ENCODE peak calls at places on chromosomes 11 and 22, in ten cellular contexts. I, T, H, R, Z, Y, E, G, J and A are unnamed samples.

GRCh38 chr11:101864098-101864497 is 50.7 kb upstream of the CEP126 start:
- DNase-seq in I (no peak), T (no peak), H (no peak), R (no peak), Z (no peak), Y (no peak), E (no peak), G (no peak), J (no peak), A (no peak)

GRCh38 chr11:94417386-94417987 is 16.3 kb upstream of the GPR83 start:
- DNase-seq in I (no peak), T (no peak), H (no peak), R (no peak), Z (peak), Y (no peak), E (no peak), G (peak), J (peak), A (peak)

GRCh38 chr11:10742460-10743208 is 8.4 kb upstream of the CTR9 start:
- DNase-seq in I (no peak), T (no peak), H (no peak), R (no peak), Z (no peak), Y (no peak), E (no peak), G (no peak), J (peak), A (no peak)

GRCh38 chr11:1703146-1703545 is 6.2 kb downstream of the KRTAP5-6 start:
- DNase-seq in I (no peak), T (no peak), H (no peak), R (no peak), Z (no peak), Y (no peak), E (no peak), G (no peak), J (no peak), A (no peak)

GRCh38 chr11:116869610-116870009 is 32.2 kb upstream of the APOA1 start:
- DNase-seq in I (no peak), T (no peak), H (no peak), R (no peak), Z (no peak), Y (no peak), E (no peak), G (no peak), J (no peak), A (no peak)

GRCh38 chr11:6650980-6651379 is 4.6 kb downstream of the DCHS1 start:
- DNase-seq in I (no peak), T (no peak), H (no peak), R (no peak), Z (no peak), Y (no peak), E (no peak), G (no peak), J (peak), A (no peak)

GRCh38 chr11:84022221-84022620 is 736.1 kb upstream of the CCDC90B start:
- DNase-seq in I (no peak), T (no peak), H (no peak), R (no peak), Z (no peak), Y (no peak), E (no peak), G (no peak), J (no peak), A (no peak)

GRCh38 chr11:119168471-119169271 is at the start of gene NLRX1:
- DNase-seq in I (peak), T (peak), H (peak), R (no peak), Z (peak), Y (peak), E (peak), G (peak), J (peak), A (peak)

GRCh38 chr22:41308054-41308453 is 6.7 kb downstream of the ZC3H7B start:
- DNase-seq in I (no peak), T (peak), H (no peak), R (no peak), Z (no peak), Y (no peak), E (no peak), G (peak), J (peak), A (no peak)

GRCh38 chr22:31333648-31334047 is 12.5 kb downstream of the PATZ1 start:
- DNase-seq in I (no peak), T (no peak), H (no peak), R (no peak), Z (no peak), Y (no peak), E (no peak), G (no peak), J (no peak), A (no peak)

GRCh38 chr22:40694409-40694808 is 15.1 kb downstream of the MCHR1 start:
- DNase-seq in I (no peak), T (no peak), H (no peak), R (peak), Z (no peak), Y (no peak), E (no peak), G (no peak), J (no peak), A (no peak)

GRCh38 chr11:34311126-34311525 is 46.7 kb downstream of the ABTB2 start:
- DNase-seq in I (no peak), T (no peak), H (no peak), R (no peak), Z (no peak), Y (no peak), E (no peak), G (no peak), J (no peak), A (no peak)

GRCh38 chr11:28833169-28833568 is 725.0 kb downstream of the METTL15 start:
- DNase-seq in I (no peak), T (no peak), H (no peak), R (no peak), Z (no peak), Y (no peak), E (no peak), G (no peak), J (no peak), A (no peak)

GRCh38 chr22:38222797-38223119 is 21.0 kb downstream of the MAFF start:
- DNase-seq in I (no peak), T (no peak), H (no peak), R (no peak), Z (no peak), Y (no peak), E (no peak), G (no peak), J (no peak), A (no peak)

GRCh38 chr11:108346451-108346850 is 120.9 kb downstream of the C11orf65 start:
- DNase-seq in I (no peak), T (no peak), H (no peak), R (no peak), Z (no peak), Y (no peak), E (no peak), G (no peak), J (no peak), A (no peak)

GRCh38 chr22:19730141-19730661 is 6.9 kb downstream of the GP1BB start:
- DNase-seq in I (no peak), T (no peak), H (no peak), R (no peak), Z (no peak), Y (no peak), E (no peak), G (no peak), J (no peak), A (no peak)

GRCh38 chr11:68903288-68903630 is 373 bp downstream of the MRPL21 start:
- DNase-seq in I (no peak), T (no peak), H (no peak), R (no peak), Z (no peak), Y (peak), E (no peak), G (no peak), J (no peak), A (no peak)

GRCh38 chr22:34966980-34967379 is 99.0 kb upstream of the ISX start:
- DNase-seq in I (no peak), T (no peak), H (no peak), R (no peak), Z (no peak), Y (no peak), E (no peak), G (peak), J (peak), A (no peak)